ENCODE peak calls at places on chromosome 17, in six cellular contexts. One of them, this sample, is unnamed.

GRCh38 chr17:64004903-64005733 is 7.0 kb downstream of the PRR29 start:
- DNase-seq in GM13977: no peak
- DNase-seq in GM12865: no peak
- DNase-seq in A673: no peak
- DNase-seq in cardiac fibroblast: no peak
- DNase-seq in WTC11: no peak
- DNase-seq in this sample: peak; percentile 11

GRCh38 chr17:17511971-17512858 is 16.0 kb upstream of the RASD1 start:
- DNase-seq in GM13977: no peak
- DNase-seq in GM12865: no peak
- DNase-seq in A673: no peak
- DNase-seq in cardiac fibroblast: peak; percentile 83
- DNase-seq in WTC11: no peak
- DNase-seq in this sample: no peak

GRCh38 chr17:50425682-50426471 is at the start of gene ACSF2:
- DNase-seq in GM13977: peak; percentile 89
- DNase-seq in GM12865: peak; percentile 71
- DNase-seq in A673: peak; percentile 71
- DNase-seq in cardiac fibroblast: peak; percentile 61
- DNase-seq in WTC11: peak; percentile 64
- DNase-seq in this sample: peak; percentile 90

GRCh38 chr17:67323445-67323844 is 42.9 kb downstream of the PSMD12 start:
- DNase-seq in GM13977: no peak
- DNase-seq in GM12865: no peak
- DNase-seq in A673: no peak
- DNase-seq in cardiac fibroblast: no peak
- DNase-seq in WTC11: no peak
- DNase-seq in this sample: no peak

GRCh38 chr17:62910277-62910676 is 55.8 kb upstream of the TANC2 start:
- DNase-seq in GM13977: no peak
- DNase-seq in GM12865: no peak
- DNase-seq in A673: no peak
- DNase-seq in cardiac fibroblast: no peak
- DNase-seq in WTC11: no peak
- DNase-seq in this sample: no peak

GRCh38 chr17:34465756-34466155 is 102.7 kb upstream of the CCL1 start:
- DNase-seq in GM13977: no peak
- DNase-seq in GM12865: no peak
- DNase-seq in A673: no peak
- DNase-seq in cardiac fibroblast: no peak
- DNase-seq in WTC11: no peak
- DNase-seq in this sample: no peak

GRCh38 chr17:42187833-42188232 is 2.6 kb upstream of the HCRT start:
- DNase-seq in GM13977: no peak
- DNase-seq in GM12865: no peak
- DNase-seq in A673: no peak
- DNase-seq in cardiac fibroblast: no peak
- DNase-seq in WTC11: no peak
- DNase-seq in this sample: no peak

GRCh38 chr17:10628756-10629155 is 28.4 kb downstream of the MYH3 start:
- DNase-seq in GM13977: no peak
- DNase-seq in GM12865: no peak
- DNase-seq in A673: peak; percentile 37
- DNase-seq in cardiac fibroblast: no peak
- DNase-seq in WTC11: peak; percentile 66
- DNase-seq in this sample: no peak

GRCh38 chr17:39236383-39236927 is 10.7 kb upstream of the STAC2 start:
- DNase-seq in GM13977: no peak
- DNase-seq in GM12865: no peak
- DNase-seq in A673: no peak
- DNase-seq in cardiac fibroblast: no peak
- DNase-seq in WTC11: no peak
- DNase-seq in this sample: peak; percentile 8

GRCh38 chr17:82943751-82944150 is 103.9 kb upstream of the ZNF750 start:
- DNase-seq in GM13977: no peak
- DNase-seq in GM12865: no peak
- DNase-seq in A673: no peak
- DNase-seq in cardiac fibroblast: no peak
- DNase-seq in WTC11: peak; percentile 1
- DNase-seq in this sample: no peak

GRCh38 chr17:6574689-6575595 is 18.6 kb upstream of the PITPNM3 start:
- DNase-seq in GM13977: peak; percentile 71
- DNase-seq in GM12865: peak; percentile 58
- DNase-seq in A673: no peak
- DNase-seq in cardiac fibroblast: peak; percentile 76
- DNase-seq in WTC11: no peak
- DNase-seq in this sample: peak; percentile 82

GRCh38 chr17:54891176-54891821 is 9.4 kb upstream of the TOM1L1 start:
- DNase-seq in GM13977: peak; percentile 21
- DNase-seq in GM12865: peak; percentile 11
- DNase-seq in A673: peak; percentile 83
- DNase-seq in cardiac fibroblast: peak; percentile 76
- DNase-seq in WTC11: peak; percentile 39
- DNase-seq in this sample: peak; percentile 20

GRCh38 chr17:68204736-68205135 is 43.1 kb upstream of the AMZ2 start:
- DNase-seq in GM13977: peak; percentile 41
- DNase-seq in GM12865: no peak
- DNase-seq in A673: no peak
- DNase-seq in cardiac fibroblast: no peak
- DNase-seq in WTC11: no peak
- DNase-seq in this sample: peak; percentile 30

GRCh38 chr17:74923538-74924249 is 379 bp upstream of the OTOP2 start:
- DNase-seq in GM13977: peak; percentile 96
- DNase-seq in GM12865: peak; percentile 70
- DNase-seq in A673: peak; percentile 60
- DNase-seq in cardiac fibroblast: peak; percentile 52
- DNase-seq in WTC11: peak; percentile 79
- DNase-seq in this sample: peak; percentile 87

GRCh38 chr17:15361151-15361550 is 19.8 kb upstream of the TEKT3 start:
- DNase-seq in GM13977: no peak
- DNase-seq in GM12865: no peak
- DNase-seq in A673: no peak
- DNase-seq in cardiac fibroblast: no peak
- DNase-seq in WTC11: no peak
- DNase-seq in this sample: no peak

GRCh38 chr17:10772425-10773380 is 31.2 kb downstream of the TMEM238L start:
- DNase-seq in GM13977: no peak
- DNase-seq in GM12865: peak; percentile 65
- DNase-seq in A673: peak; percentile 98
- DNase-seq in cardiac fibroblast: no peak
- DNase-seq in WTC11: peak; percentile 89
- DNase-seq in this sample: no peak

GRCh38 chr17:19546289-19547065 is 12.8 kb downstream of the SLC47A1 start:
- DNase-seq in GM13977: no peak
- DNase-seq in GM12865: no peak
- DNase-seq in A673: no peak
- DNase-seq in cardiac fibroblast: peak; percentile 34
- DNase-seq in WTC11: peak; percentile 23
- DNase-seq in this sample: no peak

GRCh38 chr17:34797724-34798123 is 163.5 kb downstream of the CCT6B start:
- DNase-seq in GM13977: peak; percentile 40
- DNase-seq in GM12865: peak; percentile 19
- DNase-seq in A673: peak; percentile 27
- DNase-seq in cardiac fibroblast: peak; percentile 14
- DNase-seq in WTC11: peak; percentile 82
- DNase-seq in this sample: peak; percentile 47

GRCh38 chr17:55161935-55162555 is 102.7 kb upstream of the HLF start:
- DNase-seq in GM13977: no peak
- DNase-seq in GM12865: no peak
- DNase-seq in A673: peak; percentile 63
- DNase-seq in cardiac fibroblast: peak; percentile 33
- DNase-seq in WTC11: no peak
- DNase-seq in this sample: no peak

GRCh38 chr17:37430051-37430591 is 23.4 kb downstream of the TADA2A start:
- DNase-seq in GM13977: peak; percentile 61
- DNase-seq in GM12865: no peak
- DNase-seq in A673: no peak
- DNase-seq in cardiac fibroblast: no peak
- DNase-seq in WTC11: no peak
- DNase-seq in this sample: peak; percentile 38

GRCh38 chr17:71085238-71086033 is 916.1 kb downstream of the KCNJ2 start:
- DNase-seq in GM13977: no peak
- DNase-seq in GM12865: peak; percentile 34
- DNase-seq in A673: peak; percentile 1
- DNase-seq in cardiac fibroblast: no peak
- DNase-seq in WTC11: peak; percentile 70
- DNase-seq in this sample: no peak
- TF ChIP-seq CTCF in GM13977: peak; percentile 30
- TF ChIP-seq CTCF in GM12865: peak; percentile 37
- TF ChIP-seq CTCF in A673: no peak
- TF ChIP-seq CTCF in cardiac fibroblast: peak; percentile 24
- TF ChIP-seq CTCF in WTC11: peak; percentile 63
- TF ChIP-seq CTCF in this sample: peak; percentile 23

DNA sequence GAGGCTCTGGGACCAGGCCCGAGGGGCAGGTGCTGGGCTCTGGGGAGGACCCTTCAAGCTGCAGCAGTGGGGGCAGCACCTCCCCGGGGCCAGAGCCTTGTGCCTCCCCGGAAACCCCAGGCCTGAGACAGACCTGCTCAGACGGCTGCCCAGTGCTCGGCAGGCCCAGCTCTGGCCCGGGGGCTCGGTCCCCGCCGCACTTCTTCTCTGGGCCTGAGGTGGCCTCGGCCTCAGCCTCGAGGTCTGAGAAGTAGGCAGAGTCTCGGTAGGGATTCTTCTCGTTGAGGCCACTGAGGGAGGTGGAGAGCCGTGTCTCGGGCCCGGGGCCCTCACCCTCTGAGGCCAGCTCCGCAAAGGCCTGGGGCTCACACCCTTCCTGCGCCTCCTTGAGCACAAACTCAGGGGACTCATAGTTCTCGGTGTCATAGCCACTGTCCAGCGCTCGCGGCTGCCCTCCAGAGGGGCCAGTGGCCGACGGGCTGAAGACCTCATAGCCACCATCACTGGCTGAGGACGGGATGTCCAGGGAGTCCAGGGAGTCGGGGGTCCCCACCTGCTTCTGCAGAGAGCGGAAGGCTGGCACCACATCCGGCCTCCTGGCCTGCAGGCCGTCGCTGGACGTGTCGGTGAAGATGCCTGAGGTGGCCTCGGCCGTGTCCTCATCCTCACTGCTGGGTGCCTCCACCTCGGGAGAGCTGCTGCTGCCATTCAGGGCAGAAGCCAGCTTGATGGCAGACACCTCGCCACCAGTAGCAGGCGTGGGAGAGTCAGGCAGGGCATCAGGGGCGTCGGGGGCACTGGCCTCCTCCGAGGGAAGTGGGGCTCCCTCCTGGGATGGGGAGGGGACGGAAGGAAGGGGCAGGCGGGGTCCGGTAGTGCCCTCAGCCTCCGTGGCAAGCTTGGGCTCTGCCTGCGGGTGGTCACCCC is 44.3 kb upstream of the PVALEF start:
- DNase-seq in GM13977: no peak
- DNase-seq in GM12865: no peak
- DNase-seq in A673: no peak
- DNase-seq in cardiac fibroblast: no peak
- DNase-seq in WTC11: no peak
- DNase-seq in this sample: no peak
- TF ChIP-seq CTCF in GM13977: no peak
- TF ChIP-seq CTCF in GM12865: no peak
- TF ChIP-seq CTCF in A673: no peak
- TF ChIP-seq CTCF in cardiac fibroblast: no peak
- TF ChIP-seq CTCF in WTC11: no peak
- TF ChIP-seq CTCF in this sample: no peak

GRCh38 chr17:32461853-32462617 is 17.7 kb downstream of the PSMD11 start:
- DNase-seq in GM13977: peak; percentile 53
- DNase-seq in GM12865: peak; percentile 74
- DNase-seq in A673: peak; percentile 49
- DNase-seq in cardiac fibroblast: peak; percentile 61
- DNase-seq in WTC11: peak; percentile 71
- DNase-seq in this sample: no peak
- TF ChIP-seq CTCF in GM13977: peak; percentile 54
- TF ChIP-seq CTCF in GM12865: peak; percentile 59
- TF ChIP-seq CTCF in A673: peak; percentile 56
- TF ChIP-seq CTCF in cardiac fibroblast: peak; percentile 66
- TF ChIP-seq CTCF in WTC11: peak; percentile 26
- TF ChIP-seq CTCF in this sample: peak; percentile 43

DNA sequence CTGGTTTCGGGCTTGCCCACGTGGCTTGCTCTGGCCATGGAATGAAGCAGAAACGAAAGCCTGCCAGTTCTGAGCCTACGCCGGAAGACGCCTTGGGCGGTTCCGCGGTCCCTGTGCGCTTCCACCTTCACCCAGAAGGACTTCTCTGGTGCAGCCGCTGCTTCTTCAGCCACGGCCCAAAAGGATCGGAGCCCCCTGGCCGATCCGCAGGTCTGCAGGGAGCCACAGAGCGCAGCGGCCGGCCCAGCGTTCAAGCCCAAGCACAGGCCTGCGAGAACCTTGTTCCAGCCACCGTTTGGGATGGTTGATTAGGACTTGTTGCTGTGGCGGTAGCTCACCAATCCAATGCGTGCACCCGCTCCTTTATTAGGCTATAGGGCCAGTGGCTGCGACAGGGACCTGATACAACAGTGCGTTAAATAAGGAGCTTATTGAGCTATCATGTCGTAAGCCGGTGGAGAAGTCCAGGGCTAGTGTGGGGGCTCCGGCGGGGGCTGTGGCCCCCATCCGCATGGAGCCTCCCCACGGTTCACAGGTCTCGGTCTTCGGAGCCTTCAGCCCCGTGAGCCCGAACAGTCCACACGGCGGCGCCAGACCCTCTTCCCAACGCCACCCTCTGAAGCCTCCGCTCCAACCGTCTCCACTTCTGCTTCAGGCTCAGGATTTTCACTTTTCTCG is 10.2 kb upstream of the MPP2 start:
- DNase-seq in GM13977: peak; percentile 58
- DNase-seq in GM12865: peak; percentile 79
- DNase-seq in A673: no peak
- DNase-seq in cardiac fibroblast: peak; percentile 43
- DNase-seq in WTC11: peak; percentile 78
- DNase-seq in this sample: peak; percentile 57
- TF ChIP-seq CTCF in GM13977: peak; percentile 56
- TF ChIP-seq CTCF in GM12865: peak; percentile 65
- TF ChIP-seq CTCF in A673: no peak
- TF ChIP-seq CTCF in cardiac fibroblast: peak; percentile 71
- TF ChIP-seq CTCF in WTC11: no peak
- TF ChIP-seq CTCF in this sample: peak; percentile 39

DNA sequence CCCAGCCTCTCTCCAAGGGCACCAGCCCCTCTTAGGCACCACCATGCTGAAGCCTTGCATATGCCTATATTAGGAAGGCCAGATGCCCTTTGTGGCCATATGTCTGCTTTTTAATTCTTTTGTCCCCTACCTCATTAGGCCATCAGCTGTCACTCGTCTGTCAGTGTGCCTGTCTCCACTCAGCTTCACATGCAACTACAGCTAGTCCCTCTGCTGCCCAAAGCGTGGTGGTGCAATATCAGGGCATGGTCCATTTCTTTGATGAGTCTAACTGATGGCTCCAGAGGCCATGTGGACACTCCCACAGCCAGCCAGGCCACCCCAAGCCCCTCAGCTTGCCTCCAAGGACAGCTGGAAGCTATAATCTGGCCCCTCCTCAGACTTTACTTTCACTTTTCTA is 36.3 kb downstream of the MYO18A start:
- DNase-seq in GM13977: no peak
- DNase-seq in GM12865: peak; percentile 61
- DNase-seq in A673: peak; percentile 63
- DNase-seq in cardiac fibroblast: peak; percentile 26
- DNase-seq in WTC11: no peak
- DNase-seq in this sample: no peak
- TF ChIP-seq CTCF in GM13977: peak; percentile 40
- TF ChIP-seq CTCF in GM12865: peak; percentile 41
- TF ChIP-seq CTCF in A673: peak; percentile 46
- TF ChIP-seq CTCF in cardiac fibroblast: peak; percentile 45
- TF ChIP-seq CTCF in WTC11: no peak
- TF ChIP-seq CTCF in this sample: peak; percentile 39